ENCODE peak calls at places on chromosome 21, in seven cellular contexts. Q is adrenal gland, C is gastrocnemius medialis, S is IMR-90, N is prostate gland, I is testis, D is stomach. O is an unnamed sample.

GRCh38 chr21:25370311-25370744 is 237.0 kb downstream of the MRPL39 start:
- DNase-seq in D (no peak), N (no peak), Q (peak; percentile 52), I (no peak), S (peak; percentile 99), C (no peak), O (no peak)

GRCh38 chr21:14376854-14377253 is 6.1 kb downstream of the HSPA13 start:
- DNase-seq in C (no peak), N (no peak), D (no peak), S (no peak), Q (no peak), I (peak; percentile 52), O (no peak)

GRCh38 chr21:29221259-29221744 is 77.4 kb upstream of the BACH1 start:
- DNase-seq in I (no peak), C (no peak), D (no peak), N (no peak), S (peak; percentile 98), Q (no peak), O (no peak)

GRCh38 chr21:28334407-28334806 is 658.3 kb downstream of the LTN1 start:
- DNase-seq in I (no peak), D (no peak), Q (no peak), C (no peak), S (no peak), N (no peak), O (no peak)

GRCh38 chr21:36980280-36981048 is 14.0 kb upstream of the HLCS start:
- DNase-seq in N (peak; percentile 38), Q (no peak), D (peak; percentile 52), C (peak; percentile 39), I (peak; percentile 39), S (no peak), O (peak; percentile 23)

GRCh38 chr21:42806489-42807140 is 72.7 kb downstream of the WDR4 start:
- DNase-seq in N (no peak), Q (no peak), C (no peak), S (no peak), I (no peak), D (no peak), O (no peak)

GRCh38 chr21:25568230-25568629 is 39.1 kb downstream of the MRPL39 start:
- DNase-seq in S (peak; percentile 78), I (peak; percentile 54), Q (peak; percentile 70), D (no peak), C (no peak), N (no peak), O (peak; percentile 18)

GRCh38 chr21:26842976-26843911 is 2.0 kb downstream of the ADAMTS1 start:
- DNase-seq in S (peak; percentile 96), C (peak; percentile 96), D (peak; percentile 87), N (peak; percentile 85), Q (peak; percentile 96), I (peak; percentile 92), O (peak; percentile 92)

GRCh38 chr21:43767980-43768867 is 7.9 kb downstream of the CSTB start:
- DNase-seq in I (peak; percentile 46), N (no peak), S (peak; percentile 75), D (peak; percentile 74), C (no peak), Q (peak; percentile 80), O (no peak)

GRCh38 chr21:25298512-25299491 is 308.5 kb downstream of the MRPL39 start:
- DNase-seq in Q (no peak), C (no peak), S (no peak), I (no peak), N (no peak), D (no peak), O (no peak)

GRCh38 chr21:21807598-21807903 is 809.3 kb downstream of the NCAM2 start:
- DNase-seq in I (no peak), N (no peak), Q (no peak), S (no peak), D (no peak), C (no peak), O (no peak)

GRCh38 chr21:9008636-9009035 is 1512.7 kb upstream of the TPTE start:
- DNase-seq in Q (no peak), C (no peak), I (no peak), D (no peak), S (no peak), N (no peak), O (no peak)

GRCh38 chr21:20040768-20041167 is 957.4 kb upstream of the NCAM2 start:
- DNase-seq in N (no peak), C (no peak), S (no peak), D (no peak), I (no peak), Q (no peak), O (no peak)

GRCh38 chr21:38810034-38810825 is 4.5 kb downstream of the ETS2 start:
- DNase-seq in D (no peak), I (no peak), N (no peak), Q (no peak), C (no peak), S (no peak), O (no peak)

GRCh38 chr21:38807987-38808386 is 2.3 kb downstream of the ETS2 start:
- DNase-seq in S (peak; percentile 51), Q (no peak), C (no peak), N (no peak), I (no peak), D (no peak), O (no peak)

GRCh38 chr21:38807481-38807880 is 1.8 kb downstream of the ETS2 start:
- DNase-seq in D (no peak), C (no peak), I (no peak), N (no peak), S (no peak), Q (no peak), O (no peak)

GRCh38 chr21:38810826-38811164 is 5.1 kb downstream of the ETS2 start:
- DNase-seq in I (no peak), S (no peak), Q (no peak), N (no peak), D (no peak), C (no peak), O (no peak)

DNA sequence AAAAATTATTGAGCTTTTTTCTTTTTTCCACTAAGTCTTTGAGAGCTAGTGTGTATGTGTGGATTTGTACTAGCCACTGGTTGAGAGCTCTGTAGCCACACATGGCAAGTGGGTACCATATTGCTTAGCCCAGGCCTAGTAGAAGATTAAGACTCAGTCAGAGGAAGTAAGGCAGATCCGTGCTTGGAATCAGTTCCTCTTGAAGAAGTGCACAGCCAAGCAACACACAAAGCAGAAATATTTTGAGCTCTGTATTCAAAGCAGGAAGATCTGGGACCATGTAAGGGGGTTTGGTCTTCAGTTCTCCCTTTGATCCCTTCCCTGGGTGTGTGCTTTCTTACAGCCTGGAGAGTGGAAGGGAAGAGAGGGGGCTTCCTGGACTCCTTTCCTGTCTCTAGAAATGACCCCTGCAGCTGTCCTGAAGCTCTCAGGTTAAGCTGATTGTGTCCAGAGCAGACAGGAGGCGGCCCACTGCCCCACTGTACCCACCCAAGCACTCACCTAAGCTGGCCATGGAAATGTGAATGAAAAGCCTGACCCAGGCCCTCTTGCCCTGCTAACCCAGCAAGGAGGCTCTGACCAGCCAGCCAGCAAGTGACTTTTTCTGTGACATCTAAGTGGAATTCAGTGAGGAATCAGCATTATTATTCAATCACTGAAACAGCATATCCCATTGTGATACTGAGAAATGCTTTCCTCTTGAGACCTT is 3.6 kb downstream of the ETS2 start:
- DNase-seq in Q (no peak), D (no peak), S (no peak), C (no peak), N (no peak), I (no peak), O (no peak)
- TF ChIP-seq POLR2A in Q (no peak), D (no peak), S (no peak), C (no peak), N (no peak), I (no peak), O (no peak)

GRCh38 chr21:31873696-31874599 is 1.1 kb downstream of the HUNK start:
- DNase-seq in S (peak; percentile 33), I (peak; percentile 72), D (peak; percentile 51), Q (no peak), N (peak; percentile 10), C (no peak), O (peak; percentile 74)

GRCh38 chr21:31875424-31876097 is 2.7 kb downstream of the HUNK start:
- DNase-seq in S (peak; percentile 52), Q (no peak), C (no peak), I (no peak), D (no peak), N (no peak), O (no peak)

GRCh38 chr21:31872452-31873274 is at the start of gene HUNK:
- DNase-seq in S (peak; percentile 54), C (no peak), Q (peak; percentile 56), I (peak; percentile 58), D (no peak), N (peak; percentile 36), O (peak; percentile 19)

GRCh38 chr21:31873275-31873695 is 465 bp downstream of the HUNK start:
- DNase-seq in S (no peak), N (peak; percentile 5), I (no peak), Q (no peak), C (no peak), D (no peak), O (peak; percentile 56)

DNA sequence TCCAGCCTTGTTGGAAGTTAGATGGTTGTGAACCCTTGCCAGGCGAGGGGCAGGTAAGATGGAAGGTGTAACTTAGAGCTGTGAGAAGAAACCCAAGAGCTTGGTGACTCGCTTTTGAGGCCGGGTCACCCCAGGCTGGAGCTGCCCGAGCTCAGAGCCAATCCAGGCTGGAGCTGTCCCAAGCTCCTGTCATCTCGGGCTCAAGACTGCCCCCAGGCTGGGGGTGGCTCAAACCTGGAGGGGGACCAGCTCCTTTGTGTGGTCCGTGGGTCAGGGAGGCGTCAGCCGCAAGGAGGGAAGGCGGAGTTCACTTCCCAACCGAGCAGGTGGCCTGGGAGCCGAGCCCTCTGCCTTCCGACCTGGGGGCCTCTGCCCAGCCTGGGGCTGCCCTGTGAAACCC is 2.0 kb downstream of the HUNK start:
- DNase-seq in N (no peak), Q (no peak), C (no peak), S (no peak), I (no peak), D (no peak), O (no peak)
- H3K4me3 ChIP-seq in N (no peak overlapping the region), Q (no peak overlapping the region), C (peak overlapping the region; percentile 13), S (peak overlapping the region; percentile 14), I (peak overlapping the region; percentile 57), D (peak overlapping the region; percentile 64), O (peak overlapping the region; percentile 55)

GRCh38 chr21:41169258-41169576 is 1.3 kb downstream of the BACE2 start:
- DNase-seq in D (no peak), N (no peak), I (no peak), S (no peak), Q (no peak), C (no peak), O (no peak)

GRCh38 chr21:41169701-41170100 is 1.7 kb downstream of the BACE2 start:
- DNase-seq in N (no peak), Q (no peak), D (no peak), C (no peak), S (no peak), I (peak; percentile 22), O (no peak)

GRCh38 chr21:41166947-41167346 is 1.0 kb upstream of the BACE2 start:
- DNase-seq in C (no peak), Q (no peak), N (no peak), I (peak; percentile 54), D (no peak), S (no peak), O (peak; percentile 60)

GRCh38 chr21:41168391-41169257 is 664 bp downstream of the BACE2 start:
- DNase-seq in I (peak; percentile 68), S (peak; percentile 68), D (peak; percentile 56), N (peak; percentile 70), C (peak; percentile 21), Q (peak; percentile 63), O (peak; percentile 60)

GRCh38 chr21:41167348-41168342 is at the start of gene BACE2:
- DNase-seq in Q (peak; percentile 57), I (peak; percentile 80), S (peak; percentile 68), N (peak; percentile 89), D (peak; percentile 86), C (peak; percentile 52), O (peak; percentile 80)
- TF ChIP-seq POLR2A in Q (peak; percentile 41), I (no peak), S (peak; percentile 30), N (peak; percentile 66), D (no peak), C (peak; percentile 66), O (peak; percentile 19)

GRCh38 chr21:16589046-16589445 is 859.3 kb downstream of the USP25 start:
- DNase-seq in C (no peak), Q (no peak), I (no peak), S (no peak), D (no peak), N (no peak), O (no peak)
- H3K4me3 ChIP-seq in C (no peak overlapping the region), Q (no peak overlapping the region), I (no peak overlapping the region), S (no peak overlapping the region), D (no peak overlapping the region), N (no peak overlapping the region), O (no peak overlapping the region)